ENCODE peak calls at places on chromosomes 4 and X, in four cellular contexts. One of them, this sample, is unnamed.

GRCh38 chrX:40866878-40867277 is 131.5 kb upstream of the MED14 start:
- DNase-seq in T-helper 17 cell: no peak
- DNase-seq in foreskin fibroblast: peak; percentile 36
- DNase-seq in HTR-8/SVneo: no peak
- DNase-seq in this sample: no peak

GRCh38 chr4:100168521-100168920 is 21.7 kb downstream of the DDIT4L start:
- DNase-seq in HTR-8/SVneo: no peak
- DNase-seq in foreskin fibroblast: peak; percentile 22
- DNase-seq in T-helper 17 cell: no peak
- DNase-seq in this sample: peak; percentile 28

GRCh38 chrX:134177527-134177926 is 59.5 kb upstream of the CCDC160 start:
- DNase-seq in T-helper 17 cell: no peak
- DNase-seq in HTR-8/SVneo: no peak
- DNase-seq in foreskin fibroblast: no peak
- DNase-seq in this sample: no peak

GRCh38 chr4:98932539-98932938 is 3.6 kb upstream of the EIF4E start:
- DNase-seq in foreskin fibroblast: peak; percentile 78
- DNase-seq in T-helper 17 cell: no peak
- DNase-seq in HTR-8/SVneo: no peak
- DNase-seq in this sample: peak; percentile 20

GRCh38 chr4:141849778-141850177 is 213.4 kb downstream of the IL15 start:
- DNase-seq in T-helper 17 cell: no peak
- DNase-seq in HTR-8/SVneo: no peak
- DNase-seq in foreskin fibroblast: no peak
- DNase-seq in this sample: no peak

GRCh38 chrX:97597954-97598353 is 714.2 kb downstream of the RPA4 start:
- DNase-seq in foreskin fibroblast: no peak
- DNase-seq in T-helper 17 cell: no peak
- DNase-seq in HTR-8/SVneo: no peak
- DNase-seq in this sample: no peak

GRCh38 chr4:88523325-88524129 is at the start of gene PYURF:
- DNase-seq in T-helper 17 cell: peak; percentile 72
- DNase-seq in foreskin fibroblast: peak; percentile 98
- DNase-seq in HTR-8/SVneo: peak; percentile 76
- DNase-seq in this sample: peak; percentile 86

GRCh38 chr4:107243141-107243779 is 207.1 kb upstream of the DKK2 start:
- DNase-seq in foreskin fibroblast: peak; percentile 64
- DNase-seq in T-helper 17 cell: no peak
- DNase-seq in HTR-8/SVneo: no peak
- DNase-seq in this sample: no peak

GRCh38 chrX:44017726-44018125 is 44.5 kb upstream of the NDP start:
- DNase-seq in T-helper 17 cell: no peak
- DNase-seq in HTR-8/SVneo: no peak
- DNase-seq in foreskin fibroblast: no peak
- DNase-seq in this sample: no peak

GRCh38 chrX:93580634-93581033 is 92.7 kb downstream of the NAP1L3 start:
- DNase-seq in HTR-8/SVneo: no peak
- DNase-seq in T-helper 17 cell: no peak
- DNase-seq in foreskin fibroblast: no peak
- DNase-seq in this sample: no peak

GRCh38 chr4:38128478-38129451 is 168.6 kb downstream of the PTTG2 start:
- DNase-seq in HTR-8/SVneo: no peak
- DNase-seq in T-helper 17 cell: peak; percentile 29
- DNase-seq in foreskin fibroblast: peak; percentile 84
- DNase-seq in this sample: no peak

GRCh38 chrX:63330681-63331080 is 20.5 kb downstream of the SPIN4 start:
- DNase-seq in foreskin fibroblast: no peak
- DNase-seq in T-helper 17 cell: no peak
- DNase-seq in HTR-8/SVneo: no peak
- DNase-seq in this sample: no peak

GRCh38 chrX:103431316-103431715 is 55.0 kb downstream of the BEX3 start:
- DNase-seq in T-helper 17 cell: no peak
- DNase-seq in foreskin fibroblast: peak; percentile 61
- DNase-seq in HTR-8/SVneo: no peak
- DNase-seq in this sample: no peak

GRCh38 chr4:18180122-18180521 is 158.6 kb upstream of the LCORL start:
- DNase-seq in foreskin fibroblast: no peak
- DNase-seq in T-helper 17 cell: no peak
- DNase-seq in HTR-8/SVneo: no peak
- DNase-seq in this sample: no peak

GRCh38 chr4:94455081-94455480 is 3.3 kb downstream of the PDLIM5 start:
- DNase-seq in foreskin fibroblast: peak; percentile 80
- DNase-seq in HTR-8/SVneo: no peak
- DNase-seq in T-helper 17 cell: no peak
- DNase-seq in this sample: peak; percentile 51

GRCh38 chr4:124804041-124804440 is 91.5 kb upstream of the ANKRD50 start:
- DNase-seq in T-helper 17 cell: no peak
- DNase-seq in HTR-8/SVneo: no peak
- DNase-seq in foreskin fibroblast: no peak
- DNase-seq in this sample: no peak

GRCh38 chr4:10196191-10196590 is 79.6 kb upstream of the WDR1 start:
- DNase-seq in HTR-8/SVneo: no peak
- DNase-seq in foreskin fibroblast: no peak
- DNase-seq in T-helper 17 cell: no peak
- DNase-seq in this sample: no peak

GRCh38 chrX:150929058-150929457 is 30.6 kb upstream of the CD99L2 start:
- DNase-seq in HTR-8/SVneo: no peak
- DNase-seq in T-helper 17 cell: no peak
- DNase-seq in foreskin fibroblast: no peak
- DNase-seq in this sample: no peak

GRCh38 chr4:118225521-118225920 is 127.3 kb downstream of the PRSS12 start:
- DNase-seq in HTR-8/SVneo: no peak
- DNase-seq in foreskin fibroblast: peak; percentile 7
- DNase-seq in T-helper 17 cell: no peak
- DNase-seq in this sample: no peak

GRCh38 chrX:149145845-149146285 is 359.2 kb downstream of the IDS start:
- DNase-seq in HTR-8/SVneo: no peak
- DNase-seq in T-helper 17 cell: no peak
- DNase-seq in foreskin fibroblast: no peak
- DNase-seq in this sample: no peak

GRCh38 chr4:148444296-148445070 is 2.3 kb upstream of the NR3C2 start:
- DNase-seq in HTR-8/SVneo: no peak
- DNase-seq in foreskin fibroblast: peak; percentile 40
- DNase-seq in T-helper 17 cell: peak; percentile 46
- DNase-seq in this sample: peak; percentile 31

GRCh38 chr4:150647008-150647407 is 65.1 kb downstream of the MAB21L2 start:
- DNase-seq in HTR-8/SVneo: no peak
- DNase-seq in foreskin fibroblast: peak; percentile 8
- DNase-seq in T-helper 17 cell: no peak
- DNase-seq in this sample: peak; percentile 8

GRCh38 chr4:92618968-92619367 is 315.2 kb downstream of the GRID2 start:
- DNase-seq in HTR-8/SVneo: no peak
- DNase-seq in foreskin fibroblast: peak; percentile 1
- DNase-seq in T-helper 17 cell: no peak
- DNase-seq in this sample: no peak

GRCh38 chrX:52424658-52425057 is 55.8 kb downstream of the XAGE2 start:
- DNase-seq in foreskin fibroblast: peak; percentile 83
- DNase-seq in T-helper 17 cell: no peak
- DNase-seq in HTR-8/SVneo: no peak
- DNase-seq in this sample: peak; percentile 11

GRCh38 chrX:153646620-153647373 is at the start of gene DUSP9:
- DNase-seq in HTR-8/SVneo: peak; percentile 35
- DNase-seq in T-helper 17 cell: no peak
- DNase-seq in foreskin fibroblast: peak; percentile 43
- DNase-seq in this sample: no peak

GRCh38 chr4:148550788-148551187 is 108.6 kb upstream of the NR3C2 start:
- DNase-seq in T-helper 17 cell: no peak
- DNase-seq in foreskin fibroblast: no peak
- DNase-seq in HTR-8/SVneo: no peak
- DNase-seq in this sample: no peak

GRCh38 chr4:11428161-11428700 is 463 bp downstream of the HS3ST1 start:
- DNase-seq in HTR-8/SVneo: no peak
- DNase-seq in T-helper 17 cell: no peak
- DNase-seq in foreskin fibroblast: peak; percentile 2
- DNase-seq in this sample: no peak

GRCh38 chr4:177569443-177569842 is 127.2 kb upstream of the AGA start:
- DNase-seq in HTR-8/SVneo: no peak
- DNase-seq in T-helper 17 cell: no peak
- DNase-seq in foreskin fibroblast: peak; percentile 36
- DNase-seq in this sample: no peak

GRCh38 chr4:150181536-150181935 is 103.3 kb downstream of the DCLK2 start:
- DNase-seq in HTR-8/SVneo: no peak
- DNase-seq in T-helper 17 cell: no peak
- DNase-seq in foreskin fibroblast: peak; percentile 19
- DNase-seq in this sample: peak; percentile 27

GRCh38 chr4:6575503-6576240 is 683 bp downstream of the MAN2B2 start:
- DNase-seq in foreskin fibroblast: no peak
- DNase-seq in HTR-8/SVneo: no peak
- DNase-seq in T-helper 17 cell: no peak
- DNase-seq in this sample: no peak

GRCh38 chrX:118807151-118808017 is 16.2 kb upstream of the ZCCHC12 start:
- DNase-seq in T-helper 17 cell: no peak
- DNase-seq in foreskin fibroblast: peak; percentile 67
- DNase-seq in HTR-8/SVneo: peak; percentile 18
- DNase-seq in this sample: peak; percentile 37

GRCh38 chr4:112766422-112766821 is 129.5 kb downstream of the LARP7 start:
- DNase-seq in foreskin fibroblast: peak; percentile 75
- DNase-seq in HTR-8/SVneo: no peak
- DNase-seq in T-helper 17 cell: no peak
- DNase-seq in this sample: peak; percentile 29

GRCh38 chrX:10769165-10769564 is 148.8 kb upstream of the MID1 start:
- DNase-seq in foreskin fibroblast: peak; percentile 36
- DNase-seq in HTR-8/SVneo: peak; percentile 40
- DNase-seq in T-helper 17 cell: no peak
- DNase-seq in this sample: peak; percentile 9

GRCh38 chrX:140733766-140734342 is 24.3 kb downstream of the LINC00632 start:
- DNase-seq in HTR-8/SVneo: no peak
- DNase-seq in T-helper 17 cell: no peak
- DNase-seq in foreskin fibroblast: peak; percentile 56
- DNase-seq in this sample: peak; percentile 30

GRCh38 chrX:155997436-155997835 is at the start of gene IL9R:
- DNase-seq in T-helper 17 cell: no peak
- DNase-seq in HTR-8/SVneo: no peak
- DNase-seq in foreskin fibroblast: no peak
- DNase-seq in this sample: no peak

GRCh38 chr4:121189811-121190210 is 25.7 kb upstream of the TNIP3 start:
- DNase-seq in HTR-8/SVneo: no peak
- DNase-seq in T-helper 17 cell: no peak
- DNase-seq in foreskin fibroblast: no peak
- DNase-seq in this sample: no peak

GRCh38 chrX:153640045-153640686 is 6.8 kb upstream of the DUSP9 start:
- DNase-seq in HTR-8/SVneo: no peak
- DNase-seq in foreskin fibroblast: no peak
- DNase-seq in T-helper 17 cell: no peak
- DNase-seq in this sample: no peak